ENCODE peak calls at places on chromosome 16, in seven cellular contexts. E, M, T, W, S, A and N are unnamed samples.

GRCh38 chr16:31696968-31697743 is 169.5 kb downstream of the AHSP start:
- DNase-seq in W (peak), S (no peak), A (peak), T (no peak), M (peak), E (peak), N (no peak)

GRCh38 chr16:10040136-10041080 is 141.8 kb downstream of the GRIN2A start:
- DNase-seq in W (no peak), T (no peak), A (no peak), M (no peak), S (no peak), E (no peak), N (no peak)

GRCh38 chr16:30697264-30698138 is 1.5 kb upstream of the SRCAP start:
- DNase-seq in S (no peak), A (no peak), M (no peak), E (no peak), W (no peak), T (no peak), N (peak)

GRCh38 chr16:65284583-65284982 is 162.7 kb upstream of the CDH11 start:
- DNase-seq in M (no peak), T (no peak), A (no peak), E (no peak), W (no peak), S (no peak), N (no peak)

GRCh38 chr16:11175106-11175795 is 80.8 kb downstream of the SOCS1 start:
- DNase-seq in T (no peak), A (no peak), E (no peak), S (peak), M (no peak), W (no peak), N (no peak)

GRCh38 chr16:78648517-78648916 is 549.1 kb downstream of the WWOX start:
- DNase-seq in T (no peak), A (peak), S (no peak), M (no peak), E (peak), W (no peak), N (no peak)

GRCh38 chr16:56961851-56962281 is at the start of gene CETP:
- DNase-seq in W (no peak), M (no peak), E (no peak), T (peak), S (no peak), A (no peak), N (no peak)

GRCh38 chr16:675884-676564 is 553 bp downstream of the RHBDL1 start:
- DNase-seq in E (no peak), W (no peak), M (no peak), T (no peak), S (no peak), A (no peak), N (no peak)

GRCh38 chr16:8063151-8063550 is 527.2 kb downstream of the TMEM114 start:
- DNase-seq in E (no peak), A (no peak), T (no peak), M (no peak), S (no peak), W (no peak), N (no peak)

GRCh38 chr16:78570409-78571141 is 471.1 kb downstream of the WWOX start:
- DNase-seq in T (no peak), M (no peak), S (no peak), A (no peak), W (no peak), E (no peak), N (no peak)

GRCh38 chr16:23148513-23149266 is 562 bp downstream of the USP31 start:
- DNase-seq in E (peak), S (peak), T (peak), M (peak), W (peak), A (peak), N (no peak)

GRCh38 chr16:77437859-77438258 is 3.0 kb upstream of the ADAMTS18 start:
- DNase-seq in M (no peak), E (peak), S (no peak), W (no peak), T (no peak), A (peak), N (no peak)

DNA sequence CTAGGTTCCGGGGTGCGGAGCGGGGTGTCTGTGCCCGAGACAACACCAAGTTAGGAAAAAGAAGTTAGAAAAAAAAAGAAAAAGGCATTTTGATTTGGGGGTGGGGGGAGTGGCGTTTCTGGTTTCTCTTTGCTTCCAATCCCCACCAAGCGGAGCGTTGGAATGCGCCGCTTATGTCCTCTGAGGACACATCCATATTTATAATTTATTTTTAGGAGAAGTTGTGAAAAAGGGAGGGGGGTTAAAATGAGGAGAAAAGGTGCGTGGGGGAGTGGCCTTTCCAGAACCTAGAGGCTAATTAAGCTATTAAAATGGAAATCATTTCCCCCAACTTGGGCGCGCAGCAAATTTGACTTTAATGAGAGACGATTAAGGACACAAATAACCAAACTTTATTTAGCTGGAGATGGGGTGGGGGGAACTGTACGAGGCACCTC is 232.1 kb downstream of the MRTFB start:
- DNase-seq in M (peak), A (peak), S (no peak), E (peak), W (no peak), T (no peak), N (no peak)
- TF ChIP-seq CTCF in M (no peak), A (no peak), S (no peak), E (no peak), W (no peak), T (no peak), N (no peak)

GRCh38 chr16:12214509-12214908 is 238.0 kb downstream of the SNX29 start:
- DNase-seq in S (no peak), W (no peak), E (no peak), M (no peak), A (no peak), T (no peak), N (no peak)

GRCh38 chr16:12217341-12217740 is 240.8 kb downstream of the SNX29 start:
- DNase-seq in W (no peak), M (no peak), A (no peak), T (no peak), S (no peak), E (no peak), N (no peak)

GRCh38 chr16:12211870-12212690 is 235.5 kb downstream of the SNX29 start:
- DNase-seq in W (no peak), E (no peak), M (no peak), T (no peak), A (no peak), S (no peak), N (no peak)

GRCh38 chr16:12213180-12213579 is 236.6 kb downstream of the SNX29 start:
- DNase-seq in W (no peak), S (no peak), A (no peak), E (no peak), M (no peak), T (no peak), N (no peak)

DNA sequence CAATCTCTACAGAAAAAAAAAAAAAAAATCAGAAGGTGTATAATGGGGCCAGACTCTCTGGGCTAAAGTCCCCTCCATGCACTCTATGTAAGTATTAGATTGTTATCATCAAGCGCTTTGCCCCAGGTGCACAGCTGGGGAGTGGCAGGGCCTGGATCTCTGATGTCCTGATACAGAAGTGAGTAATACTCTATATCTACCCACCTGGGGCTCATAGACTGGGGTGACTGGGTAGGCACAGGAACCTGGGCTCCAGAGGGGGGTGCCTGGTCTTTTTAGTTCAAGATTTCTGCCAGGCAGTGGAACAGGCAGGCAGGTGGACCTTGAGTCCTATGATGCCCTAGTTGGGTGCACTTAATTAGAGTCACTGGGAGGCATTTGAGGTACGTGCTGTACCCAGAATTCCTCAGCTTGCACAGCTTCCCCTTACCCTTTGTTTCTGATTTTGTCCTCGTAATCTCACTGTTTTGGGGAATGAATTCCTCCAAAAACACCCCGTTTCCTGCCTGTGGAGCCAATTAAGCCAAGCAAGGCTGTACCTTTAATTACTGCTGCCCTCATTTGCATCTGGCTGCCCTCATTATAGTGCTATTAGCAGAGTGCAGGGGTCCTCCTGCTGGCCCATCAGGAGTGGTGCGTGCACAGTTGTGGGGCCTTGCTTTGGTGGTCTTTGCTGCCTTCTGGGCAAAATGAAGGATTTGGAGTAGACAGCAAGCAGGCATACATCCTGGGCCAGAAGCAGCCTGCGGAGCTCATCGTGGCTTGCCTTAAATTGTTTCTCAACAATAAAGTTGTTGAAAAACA is 239.0 kb downstream of the SNX29 start:
- DNase-seq in E (no peak), W (no peak), T (no peak), S (no peak), A (no peak), M (no peak), N (no peak)
- TF ChIP-seq CTCF in E (peak), W (peak), T (no peak), S (no peak), A (peak), M (no peak), N (peak)

DNA sequence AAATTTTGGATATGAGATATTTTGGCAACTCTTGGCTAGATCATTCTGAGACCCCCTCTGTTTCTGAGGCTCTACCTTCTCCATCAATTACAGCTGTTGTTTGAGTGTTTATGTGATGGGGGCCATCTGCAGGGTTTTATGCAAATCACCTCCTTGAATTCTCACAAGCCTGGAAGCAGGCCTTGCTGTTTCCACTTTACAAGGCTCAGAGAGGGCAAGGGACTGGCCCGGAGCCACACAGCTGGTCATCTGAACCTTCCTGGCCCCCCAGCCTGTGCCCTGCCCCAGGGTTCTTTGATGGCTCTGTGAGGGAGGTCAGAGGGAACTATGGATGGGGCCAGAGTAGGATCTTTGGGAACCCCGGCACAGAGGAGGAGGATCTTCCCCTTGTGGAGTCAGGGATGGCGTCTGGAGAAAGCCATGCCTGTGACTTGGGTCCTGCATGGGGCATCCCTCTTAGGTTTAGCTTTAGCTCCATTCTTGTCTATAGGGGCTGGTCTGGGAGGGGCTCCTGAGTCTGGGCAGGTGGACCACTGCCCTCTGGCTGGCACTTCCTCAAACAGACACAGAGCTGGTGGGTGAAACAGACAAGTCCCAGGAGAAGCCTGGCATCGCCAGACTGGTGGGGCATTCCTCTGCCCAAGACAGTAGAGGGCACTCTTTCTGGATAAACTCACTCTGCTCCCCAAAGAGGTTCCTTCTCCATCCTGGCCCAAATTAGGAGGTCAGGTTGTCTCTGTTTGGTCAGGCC is 26.2 kb downstream of the IL21R start:
- DNase-seq in W (no peak), A (no peak), T (no peak), S (no peak), E (no peak), M (no peak), N (no peak)
- TF ChIP-seq CTCF in W (peak), A (no peak), T (no peak), S (no peak), E (no peak), M (peak), N (peak)

GRCh38 chr16:29311636-29312344 is 94.7 kb downstream of the NPIPB11 start:
- DNase-seq in E (no peak), T (no peak), W (no peak), S (no peak), M (no peak), A (no peak), N (no peak)

GRCh38 chr16:29312835-29313558 is 93.5 kb downstream of the NPIPB11 start:
- DNase-seq in T (no peak), S (no peak), A (no peak), E (no peak), M (no peak), W (no peak), N (no peak)

GRCh38 chr16:29313559-29313887 is 93.0 kb downstream of the NPIPB11 start:
- DNase-seq in T (no peak), W (no peak), M (no peak), E (no peak), A (no peak), S (no peak), N (no peak)

GRCh38 chr16:29308644-29309546 is 97.6 kb downstream of the NPIPB11 start:
- DNase-seq in W (no peak), S (peak), M (no peak), T (no peak), E (no peak), A (no peak), N (no peak)

GRCh38 chr16:29310852-29311314 is 95.6 kb downstream of the NPIPB11 start:
- DNase-seq in M (no peak), T (no peak), E (no peak), A (peak), W (no peak), S (no peak), N (no peak)
- TF ChIP-seq CTCF in M (no peak), T (no peak), E (no peak), A (peak), W (no peak), S (no peak), N (no peak)